ENCODE peak calls at places on chromosomes 11 and 22, in five cellular contexts. D is HCT116, A is IMR-90, K is uterus, N is heart left ventricle. M is an unnamed sample. For H3K4me1, the result is how much of the 10 kb centered on the place peaks cover.

GRCh38 chr11:18705651-18706281 is 7.2 kb downstream of the TMEM86A start:
- DNase-seq in D (no peak), A (no peak), K (peak), N (no peak), M (peak)

GRCh38 chr22:19167106-19167869 is 11.2 kb downstream of the SLC25A1 start:
- DNase-seq in D (no peak), A (no peak), K (no peak), N (no peak), M (no peak)

GRCh38 chr22:28637225-28637624 is 42.4 kb downstream of the TTC28 start:
- DNase-seq in D (no peak), A (no peak), K (no peak), N (no peak), M (no peak)

GRCh38 chr11:2376751-2377451 is at the start of gene CD81:
- DNase-seq in D (no peak), A (peak), K (peak), N (peak), M (peak)

GRCh38 chr11:121625784-121626506 is 173.2 kb upstream of the SORL1-AS1 start:
- DNase-seq in D (no peak), A (no peak), K (no peak), N (no peak), M (no peak)

GRCh38 chr22:25447067-25447688 is 117.3 kb upstream of the GRK3 start:
- DNase-seq in D (no peak), A (no peak), K (no peak), N (no peak), M (no peak)

GRCh38 chr11:2203440-2204259 is 32.0 kb upstream of the TH start:
- DNase-seq in D (no peak), A (no peak), K (no peak), N (peak), M (peak)

GRCh38 chr11:17259931-17260499 is 16.5 kb upstream of the NUCB2 start:
- DNase-seq in D (no peak), A (no peak), K (no peak), N (no peak), M (no peak)

GRCh38 chr11:75472081-75472732 is 39.2 kb upstream of the KLHL35 start:
- DNase-seq in D (no peak), A (no peak), K (no peak), N (no peak), M (no peak)

GRCh38 chr11:107583629-107584195 is 7.2 kb upstream of the ELMOD1 start:
- DNase-seq in D (no peak), A (peak), K (no peak), N (no peak), M (no peak)

GRCh38 chr11:93396356-93396755 is 65.8 kb downstream of the DEUP1 start:
- DNase-seq in D (no peak), A (no peak), K (no peak), N (no peak), M (no peak)

GRCh38 chr11:62141111-62142042 is 17.6 kb downstream of the INCENP start:
- DNase-seq in D (no peak), A (no peak), K (no peak), N (no peak), M (no peak)

GRCh38 chr11:106077609-106078517 is at the start of gene AASDHPPT:
- DNase-seq in D (peak), A (peak), K (no peak), N (no peak), M (no peak)

GRCh38 chr22:23767673-23768548 is at the start of gene CHCHD10:
- DNase-seq in D (peak), A (peak), K (peak), N (peak), M (peak)

GRCh38 chr11:108857382-108857781 is 192.5 kb downstream of the DDX10 start:
- DNase-seq in D (no peak), A (no peak), K (no peak), N (no peak), M (no peak)

DNA sequence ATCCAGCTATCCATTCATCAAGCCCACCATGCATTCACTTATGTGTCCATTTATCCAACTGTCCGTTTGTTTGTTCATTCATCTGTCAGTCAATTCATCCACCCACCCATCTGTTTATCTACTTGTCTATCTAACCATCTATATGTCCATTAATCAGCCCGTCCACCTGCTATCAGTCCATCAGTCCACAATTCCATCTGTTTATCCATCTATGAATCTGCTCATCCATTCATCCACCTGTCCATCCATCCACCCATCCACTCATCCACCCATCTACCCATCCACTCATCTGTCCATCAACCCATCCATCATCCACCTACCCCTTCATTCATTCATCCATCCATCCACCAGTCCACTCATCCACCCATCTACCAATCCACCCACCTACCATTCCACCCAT is 970 bp upstream of the SPI1 start:
- DNase-seq in D (no peak), A (no peak), K (no peak), N (no peak), M (no peak)
- TF ChIP-seq POLR2A in D (no peak), A (no peak), K (no peak), N (no peak), M (no peak)

GRCh38 chr22:32775957-32776356 is 25.5 kb upstream of the TIMP3 start:
- DNase-seq in D (no peak), A (no peak), K (no peak), N (no peak), M (peak)
- TF ChIP-seq CTCF in D (peak), A (peak), K (no peak), N (peak), M (peak)

DNA sequence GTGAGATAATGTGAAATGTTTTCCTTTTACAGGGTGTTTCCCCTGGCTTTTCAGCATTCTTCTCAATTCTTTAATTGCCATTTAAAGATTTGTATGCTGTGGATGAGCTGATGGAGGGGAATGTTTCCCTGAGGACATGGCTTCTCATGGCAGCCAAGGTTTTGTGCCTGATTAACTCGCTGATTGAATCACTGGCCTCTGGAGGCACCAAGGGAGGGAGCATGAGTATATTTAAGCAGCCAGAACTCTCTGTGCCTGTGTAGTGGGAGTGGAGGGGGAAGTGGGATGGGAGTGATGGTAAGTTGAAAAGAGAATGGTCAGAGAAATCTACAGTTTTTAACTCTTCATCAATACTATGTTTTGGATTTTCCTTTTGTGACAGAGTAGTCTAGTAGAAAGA is 88.7 kb downstream of the STIM1 start:
- DNase-seq in D (no peak), A (no peak), K (peak), N (no peak), M (no peak)
- H3K4me1 ChIP-seq in D (under half), A (under half), K (under half), N (under half), M (under half)

GRCh38 chr11:70204466-70204799 is 1.3 kb downstream of the FADD start:
- DNase-seq in D (no peak), A (no peak), K (no peak), N (no peak), M (no peak)

GRCh38 chr11:70205049-70205725 is 2.1 kb downstream of the FADD start:
- DNase-seq in D (no peak), A (peak), K (no peak), N (no peak), M (no peak)

GRCh38 chr11:70201876-70202861 is 927 bp upstream of the FADD start:
- DNase-seq in D (no peak), A (no peak), K (no peak), N (no peak), M (no peak)

GRCh38 chr11:70203749-70204465 is 811 bp downstream of the FADD start:
- DNase-seq in D (peak), A (peak), K (peak), N (no peak), M (no peak)

GRCh38 chr11:70202898-70203748 is at the start of gene FADD:
- DNase-seq in D (peak), A (peak), K (peak), N (peak), M (peak)
- TF ChIP-seq POLR2A in D (peak), A (peak), K (peak), N (no peak), M (peak)

GRCh38 chr11:72583177-72583553 is 91.1 kb downstream of the PDE2A start:
- DNase-seq in D (no peak), A (no peak), K (no peak), N (peak), M (peak)

GRCh38 chr11:72584933-72585597 is 89.2 kb downstream of the PDE2A start:
- DNase-seq in D (no peak), A (no peak), K (no peak), N (peak), M (no peak)

GRCh38 chr11:72583616-72584292 is 90.5 kb downstream of the PDE2A start:
- DNase-seq in D (no peak), A (no peak), K (no peak), N (peak), M (no peak)

GRCh38 chr11:72585762-72586590 is 88.2 kb downstream of the PDE2A start:
- DNase-seq in D (peak), A (peak), K (peak), N (peak), M (peak)

DNA sequence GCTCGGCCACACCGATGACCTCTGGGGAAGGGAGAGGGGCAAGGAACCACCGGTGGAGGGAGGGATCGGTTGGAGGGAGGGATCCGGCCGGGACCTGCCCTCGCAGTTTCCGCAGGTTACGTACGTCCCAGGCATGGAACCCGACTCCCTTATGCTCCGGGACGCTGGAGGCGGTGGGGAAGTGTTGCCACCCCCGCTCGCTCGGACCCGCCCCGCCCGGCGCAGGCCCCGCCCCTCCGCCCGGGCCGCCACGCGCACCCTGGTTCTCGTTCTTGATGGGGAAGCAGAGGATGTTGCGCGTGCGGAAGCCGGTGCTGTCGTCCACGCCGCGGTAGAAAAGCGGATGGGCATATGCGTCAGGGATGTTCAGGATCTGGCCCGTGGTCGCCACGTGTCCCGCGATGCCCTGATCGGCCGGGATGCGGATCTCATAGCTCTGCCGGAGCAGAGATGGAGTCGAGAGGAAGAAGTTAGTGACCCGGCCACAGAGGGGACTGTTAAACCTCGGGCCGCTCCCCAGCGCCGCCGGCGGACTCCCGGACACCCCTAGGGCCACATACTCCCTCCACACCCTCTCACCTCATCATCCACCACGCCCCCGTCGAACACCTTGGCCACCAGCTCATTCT is 89.8 kb downstream of the PDE2A start:
- DNase-seq in D (no peak), A (peak), K (no peak), N (peak), M (peak)
- TF ChIP-seq CTCF in D (no peak), A (no peak), K (no peak), N (no peak), M (no peak)

GRCh38 chr22:46609175-46609690 is 11.0 kb upstream of the GRAMD4 start:
- DNase-seq in D (no peak), A (no peak), K (no peak), N (no peak), M (no peak)
- H3K4me1 ChIP-seq in D (under half), A (under half), K (under half), N (under half), M (under half)

DNA sequence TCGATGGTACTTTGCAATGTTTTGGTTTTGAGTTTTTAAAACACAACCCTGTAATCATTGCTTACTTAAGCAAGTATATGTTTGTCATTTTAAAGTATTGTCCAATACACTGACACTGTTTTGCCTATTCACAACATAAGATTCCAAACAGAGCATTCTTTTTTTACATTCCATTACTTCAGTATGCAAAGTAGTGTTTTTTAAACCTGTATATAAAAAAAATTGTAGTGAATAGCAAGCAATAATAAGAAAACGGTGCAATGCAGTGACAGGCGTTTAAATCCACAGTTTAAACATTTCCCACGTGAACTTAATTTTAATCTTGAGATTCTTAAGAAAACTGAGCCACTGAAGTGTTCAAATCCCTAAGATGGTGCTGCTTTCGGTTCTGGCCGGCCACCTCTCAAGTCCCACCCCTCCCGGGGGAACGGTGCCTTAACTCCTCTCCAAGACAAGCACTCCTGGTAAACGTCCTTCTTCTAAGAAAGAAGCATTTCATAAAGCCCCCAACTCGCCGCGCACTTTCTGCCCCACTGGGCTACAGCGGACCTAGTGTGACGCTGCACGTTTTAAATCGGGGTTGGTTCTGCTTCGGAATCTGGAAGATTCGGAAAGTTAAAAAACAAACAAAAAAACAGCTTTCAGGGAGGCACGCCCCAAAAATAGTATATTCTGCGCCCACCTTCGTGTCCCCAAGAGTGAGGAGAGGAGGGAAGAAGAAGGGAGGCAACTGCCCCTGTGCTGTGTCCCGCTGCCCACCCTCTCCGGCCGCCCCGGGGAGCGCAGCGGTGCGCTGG is 2.9 kb downstream of the PGR start:
- DNase-seq in D (no peak), A (no peak), K (peak), N (peak), M (no peak)
- TF ChIP-seq POLR2A in D (no peak), A (no peak), K (no peak), N (no peak), M (no peak)

M was measured in right lobe of liver.